ENCODE peak calls at places on chromosomes 7 and 10, in six cellular contexts. O is GM20000, V is neural progenitor cell, L is lower leg skin, K is ovary, I is GM13977. G is an unnamed sample.

GRCh38 chr10:79266543-79267312 is 80.5 kb upstream of the PPIF start:
- DNase-seq in O (peak; percentile 77), V (no peak), L (peak; percentile 75), K (no peak), I (peak; percentile 79), G (no peak)

GRCh38 chr7:128703605-128704004 is 31.5 kb downstream of the GARIN1A start:
- DNase-seq in O (no peak), V (no peak), L (no peak), K (no peak), I (no peak), G (no peak)

GRCh38 chr10:47404446-47404845 is 20.4 kb upstream of the ZNF488 start:
- DNase-seq in O (no peak), V (no peak), L (no peak), K (no peak), I (no peak), G (no peak)

GRCh38 chr7:103573479-103574058 is 127.6 kb upstream of the SLC26A5 start:
- DNase-seq in O (peak; percentile 14), V (peak; percentile 10), L (no peak), K (no peak), I (peak; percentile 17), G (no peak)

GRCh38 chr10:115093286-115093775 is at the start of gene ATRNL1:
- DNase-seq in O (peak; percentile 74), V (peak; percentile 76), L (no peak), K (no peak), I (peak; percentile 70), G (peak; percentile 69)

GRCh38 chr10:124193309-124193696 is 99.9 kb upstream of the CHST15 start:
- DNase-seq in O (no peak), V (no peak), L (no peak), K (no peak), I (no peak), G (no peak)

GRCh38 chr7:149267733-149268132 is 5.7 kb downstream of the ZNF783 start:
- DNase-seq in O (no peak), V (no peak), L (no peak), K (no peak), I (no peak), G (no peak)

GRCh38 chr10:33643042-33643441 is 308.6 kb upstream of the NRP1 start:
- DNase-seq in O (no peak), V (no peak), L (no peak), K (no peak), I (no peak), G (no peak)

GRCh38 chr7:142420554-142421362 is 162.9 kb upstream of the PRSS58 start:
- DNase-seq in O (no peak), V (peak; percentile 41), L (no peak), K (no peak), I (no peak), G (peak; percentile 76)

GRCh38 chr7:51647931-51648351 is 331.3 kb upstream of the COBL start:
- DNase-seq in O (no peak), V (peak; percentile 54), L (peak; percentile 53), K (peak; percentile 41), I (no peak), G (no peak)

GRCh38 chr7:45601816-45602540 is 27.8 kb downstream of the ADCY1 start:
- DNase-seq in O (no peak), V (no peak), L (no peak), K (no peak), I (no peak), G (no peak)

GRCh38 chr10:92517034-92517655 is 56.7 kb downstream of the IDE start:
- DNase-seq in O (peak; percentile 64), V (peak; percentile 83), L (peak; percentile 62), K (no peak), I (peak; percentile 63), G (peak; percentile 51)

GRCh38 chr10:80596391-80597257 is 58.9 kb downstream of the SH2D4B start:
- DNase-seq in O (peak; percentile 63), V (peak; percentile 57), L (no peak), K (no peak), I (no peak), G (peak; percentile 45)

GRCh38 chr10:67815571-67816059 is 22.4 kb downstream of the DNAJC12 start:
- DNase-seq in O (no peak), V (no peak), L (no peak), K (no peak), I (no peak), G (no peak)

GRCh38 chr7:26664735-26665420 is 199.5 kb downstream of the SKAP2 start:
- DNase-seq in O (no peak), V (no peak), L (peak; percentile 21), K (no peak), I (no peak), G (no peak)

GRCh38 chr7:111729483-111729882 is 167.2 kb upstream of the IMMP2L start:
- DNase-seq in O (no peak), V (no peak), L (no peak), K (no peak), I (no peak), G (no peak)

GRCh38 chr10:85280014-85280413 is 951.6 kb downstream of the CCSER2 start:
- DNase-seq in O (no peak), V (peak; percentile 17), L (no peak), K (no peak), I (no peak), G (no peak)

GRCh38 chr7:36589391-36589790 is 134.9 kb downstream of the AOAH start:
- DNase-seq in O (no peak), V (no peak), L (no peak), K (no peak), I (no peak), G (no peak)

GRCh38 chr10:102781921-102782542 is 38.3 kb downstream of the WBP1L start:
- DNase-seq in O (no peak), V (no peak), L (no peak), K (no peak), I (no peak), G (no peak)

GRCh38 chr7:13414661-13415105 is 574.8 kb downstream of the ETV1 start:
- DNase-seq in O (no peak), V (no peak), L (no peak), K (no peak), I (no peak), G (no peak)

GRCh38 chr7:134509010-134509409 is 18.4 kb upstream of the AKR1B10 start:
- DNase-seq in O (no peak), V (no peak), L (no peak), K (no peak), I (no peak), G (no peak)

GRCh38 chr7:38369816-38370493 is 96.5 kb upstream of the TARP start:
- DNase-seq in O (peak; percentile 63), V (peak; percentile 92), L (peak; percentile 78), K (peak; percentile 80), I (peak; percentile 47), G (peak; percentile 92)

GRCh38 chr10:60883187-60883586 is 60.8 kb downstream of the RHOBTB1 start:
- DNase-seq in O (peak; percentile 21), V (peak; percentile 51), L (no peak), K (no peak), I (peak; percentile 28), G (no peak)

GRCh38 chr7:130875265-130875741 is 141.3 kb upstream of the KLF14 start:
- DNase-seq in O (peak; percentile 58), V (peak; percentile 73), L (no peak), K (peak; percentile 63), I (peak; percentile 62), G (peak; percentile 69)

GRCh38 chr7:157177333-157177993 is 38.7 kb downstream of the UBE3C start:
- DNase-seq in O (no peak), V (no peak), L (no peak), K (no peak), I (no peak), G (no peak)

GRCh38 chr7:22001345-22002004 is 55.8 kb upstream of the CDCA7L start:
- DNase-seq in O (peak; percentile 71), V (peak; percentile 51), L (no peak), K (no peak), I (peak; percentile 72), G (no peak)

DNA sequence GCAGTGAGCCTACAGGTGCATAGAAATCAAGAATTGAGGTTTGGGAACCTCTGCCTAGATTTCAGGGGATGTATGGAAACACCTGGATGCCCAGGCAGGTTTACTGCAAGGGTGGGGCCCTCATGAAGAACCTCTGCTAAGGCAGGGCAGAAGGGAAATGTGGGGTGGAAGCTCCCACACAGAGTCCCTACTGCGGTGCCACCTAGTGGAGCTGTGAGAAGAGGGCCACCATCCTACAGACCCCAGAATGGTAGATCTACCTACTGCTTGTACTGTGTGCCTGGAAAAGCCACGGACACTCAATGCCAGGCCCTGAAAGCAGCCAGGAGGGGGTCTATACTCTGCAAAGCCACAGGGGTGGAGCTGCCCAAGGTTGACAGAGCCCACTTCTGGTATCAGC is 533.5 kb downstream of the GPAM start:
- DNase-seq in O (no peak), V (no peak), L (no peak), K (no peak), I (no peak), G (no peak)
- TF ChIP-seq CTCF in O (no peak), V (peak; percentile 26), L (no peak), K (no peak), I (no peak), G (no peak)

DNA sequence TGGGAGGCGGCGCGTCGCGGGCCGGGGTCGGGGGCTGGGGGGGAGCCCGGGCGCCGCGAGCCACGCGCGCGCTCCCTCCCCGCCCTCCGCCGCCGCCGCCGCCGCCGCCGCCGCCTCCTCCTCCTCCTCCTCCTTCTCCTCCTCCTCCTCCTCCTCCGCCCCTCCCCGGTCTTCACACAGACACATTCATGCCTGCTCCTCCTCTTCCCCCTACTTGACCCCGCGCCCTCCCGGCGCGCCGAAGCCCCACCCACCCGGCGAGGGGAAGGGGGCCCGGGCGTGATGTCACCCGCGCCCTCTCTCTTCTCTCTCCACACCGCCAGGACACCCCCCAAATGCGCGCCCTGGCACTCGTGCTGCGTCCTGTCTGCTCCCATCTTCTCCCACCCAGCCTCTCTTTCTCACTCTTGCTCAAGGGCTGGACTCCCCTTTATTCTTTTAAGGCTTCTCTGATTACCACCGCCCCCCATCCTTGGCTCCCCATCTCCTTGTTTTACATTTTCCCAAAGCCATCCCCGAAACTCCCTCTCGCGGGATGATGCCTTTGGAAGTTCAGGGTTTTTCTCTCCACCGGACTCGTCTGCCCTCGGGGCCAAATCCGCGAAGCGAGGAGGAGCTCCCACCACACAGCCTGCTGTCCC is 1.0 kb upstream of the GLI3 start:
- DNase-seq in O (no peak), V (peak; percentile 88), L (peak; percentile 85), K (peak; percentile 92), I (no peak), G (peak; percentile 49)
- TF ChIP-seq CTCF in O (no peak), V (no peak), L (no peak), K (peak; percentile 4), I (no peak), G (no peak)

GRCh38 chr7:1593091-1593866 is 23.4 kb upstream of the PSMG3 start:
- DNase-seq in O (no peak), V (no peak), L (no peak), K (no peak), I (no peak), G (no peak)
- TF ChIP-seq CTCF in O (peak; percentile 38), V (peak; percentile 27), L (no peak), K (no peak), I (peak; percentile 42), G (peak; percentile 20)

DNA sequence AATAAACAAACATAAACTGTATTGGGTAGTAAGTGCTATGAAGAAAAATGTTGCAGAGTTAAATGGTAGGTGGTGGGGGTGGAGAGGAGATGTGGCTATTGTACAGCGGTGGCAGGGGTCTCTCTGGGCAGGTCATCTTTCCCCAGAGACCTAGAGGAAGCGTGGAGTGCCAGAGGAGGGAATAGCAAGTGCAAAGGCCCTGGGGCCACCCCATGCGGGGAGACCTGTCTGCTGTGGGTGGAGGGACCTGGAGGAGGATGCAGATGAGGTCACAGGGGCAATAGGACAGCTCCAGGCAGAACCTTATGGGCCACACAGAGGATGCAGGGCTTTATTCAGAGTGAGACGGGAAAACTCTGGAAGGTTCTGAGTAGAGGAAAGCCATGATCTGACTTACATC is 47.5 kb downstream of the DLG5 start:
- DNase-seq in O (no peak), V (no peak), L (no peak), K (no peak), I (no peak), G (no peak)
- TF ChIP-seq CTCF in O (no peak), V (no peak), L (no peak), K (no peak), I (no peak), G (no peak)

G was measured in glutamatergic neuron.